ENCODE peak calls at places on chromosomes 13 and 19, in eight cellular contexts. B is fibroblast of pulmonary artery; W is hypothalamus; X is AG10803; C is nephron progenitor cell; K is stomach; S is head of caudate nucleus; U is activated CD4-positive, CD25-positive, alpha-beta regulatory T cell treated with anti-CD3 and anti-CD28 coated beads, Interleukin-2, amount 50 U/mL, for 72 hours. L is an unnamed sample.

GRCh38 chr13:30832845-30833332 is 73.2 kb upstream of the MEDAG start:
- DNase-seq in B (peak), W (no peak), X (no peak), C (peak), K (peak), S (no peak), U (no peak), L (peak)

GRCh38 chr19:37948362-37948761 is 41.4 kb downstream of the SIPA1L3 start:
- DNase-seq in B (no peak), W (no peak), X (no peak), C (no peak), K (peak), S (no peak), U (no peak), L (no peak)

GRCh38 chr19:50803633-50804419 is 13.6 kb downstream of the ACP4 start:
- DNase-seq in B (no peak), W (no peak), X (no peak), C (peak), K (no peak), S (no peak), U (no peak), L (no peak)

GRCh38 chr19:1558552-1558951 is 9.6 kb downstream of the MEX3D start:
- DNase-seq in B (no peak), W (no peak), X (no peak), C (no peak), K (no peak), S (no peak), U (no peak), L (no peak)

GRCh38 chr19:51352783-51353360 is 10.9 kb upstream of the VSIG10L start:
- DNase-seq in B (no peak), W (no peak), X (no peak), C (no peak), K (no peak), S (no peak), U (no peak), L (no peak)

GRCh38 chr19:47839411-47839810 is 17.7 kb downstream of the CRX start:
- DNase-seq in B (no peak), W (no peak), X (no peak), C (peak), K (no peak), S (no peak), U (no peak), L (no peak)

GRCh38 chr19:36573948-36574726 is 1.0 kb upstream of the ZNF529 start:
- DNase-seq in B (peak), W (no peak), X (peak), C (no peak), K (peak), S (no peak), U (no peak), L (no peak)

GRCh38 chr19:18456974-18457373 is 19.0 kb upstream of the ISYNA1 start:
- DNase-seq in B (no peak), W (peak), X (no peak), C (no peak), K (no peak), S (peak), U (no peak), L (no peak)

GRCh38 chr19:15575406-15575805 is 39.6 kb upstream of the CYP4F8 start:
- DNase-seq in B (no peak), W (no peak), X (no peak), C (no peak), K (no peak), S (no peak), U (no peak), L (no peak)

GRCh38 chr19:46728208-46728607 is 11.3 kb upstream of the PRKD2 start:
- DNase-seq in B (no peak), W (no peak), X (no peak), C (no peak), K (no peak), S (no peak), U (no peak), L (no peak)

GRCh38 chr19:11465605-11466004 is 15.2 kb downstream of the ELAVL3 start:
- DNase-seq in B (no peak), W (no peak), X (no peak), C (no peak), K (no peak), S (no peak), U (no peak), L (no peak)

GRCh38 chr19:13865243-13865577 is 11.7 kb upstream of the NANOS3 start:
- DNase-seq in B (no peak), W (no peak), X (no peak), C (no peak), K (no peak), S (no peak), U (no peak), L (no peak)

GRCh38 chr13:99688776-99689175 is 187.5 kb downstream of the TM9SF2 start:
- DNase-seq in B (no peak), W (no peak), X (no peak), C (no peak), K (no peak), S (no peak), U (no peak), L (no peak)

GRCh38 chr19:42850981-42851717 is 28.4 kb downstream of the PSG1 start:
- DNase-seq in B (peak), W (no peak), X (peak), C (no peak), K (no peak), S (no peak), U (no peak), L (peak)